ENCODE peak calls at places on chromosome 21, in five cellular contexts. F, J, W, D and Q are unnamed samples.

GRCh38 chr21:41610042-41610839 is 102.3 kb upstream of the TMPRSS2 start:
- DNase-seq in W (no peak), D (peak), J (peak), F (no peak), Q (peak)

GRCh38 chr21:23016617-23017016 is 2018.4 kb downstream of the NCAM2 start:
- DNase-seq in W (no peak), F (no peak), D (no peak), J (no peak), Q (peak)

GRCh38 chr21:21290751-21291150 is 292.5 kb downstream of the NCAM2 start:
- DNase-seq in F (no peak), J (no peak), W (no peak), D (no peak), Q (no peak)

GRCh38 chr21:9837946-9838801 is 683.2 kb upstream of the TPTE start:
- DNase-seq in W (no peak), J (no peak), F (no peak), D (no peak), Q (no peak)

GRCh38 chr21:34649400-34649799 is 19.4 kb upstream of the CLIC6 start:
- DNase-seq in J (no peak), W (no peak), D (no peak), F (no peak), Q (no peak)

GRCh38 chr21:37821791-37822450 is 94.3 kb downstream of the KCNJ6 start:
- DNase-seq in D (no peak), J (peak), F (peak), W (no peak), Q (no peak)

GRCh38 chr21:16457498-16457897 is 727.7 kb downstream of the USP25 start:
- DNase-seq in D (no peak), J (no peak), W (no peak), F (no peak), Q (no peak)

GRCh38 chr21:42532466-42533181 is 19.0 kb downstream of the SLC37A1 start:
- DNase-seq in J (peak), W (no peak), D (no peak), F (no peak), Q (no peak)

GRCh38 chr21:43331962-43332458 is 94.9 kb downstream of the SIK1 start:
- DNase-seq in W (no peak), J (peak), F (no peak), D (no peak), Q (peak)

GRCh38 chr21:19353271-19353670 is 949.7 kb upstream of the TMPRSS15 start:
- DNase-seq in D (no peak), J (no peak), F (no peak), W (no peak), Q (no peak)

GRCh38 chr21:45049725-45050359 is 24.5 kb upstream of the ADARB1 start:
- DNase-seq in W (no peak), D (no peak), F (no peak), J (no peak), Q (no peak)

GRCh38 chr21:41725421-41726021 is 41.3 kb downstream of the RIPK4 start:
- DNase-seq in W (no peak), D (no peak), J (no peak), F (no peak), Q (no peak)

GRCh38 chr21:34640858-34641257 is 25.9 kb upstream of the RCAN1 start:
- DNase-seq in D (peak), F (peak), J (peak), W (peak), Q (peak)

GRCh38 chr21:34159617-34159883 is 86.2 kb downstream of the MRPS6 start:
- DNase-seq in W (no peak), F (no peak), D (no peak), J (no peak), Q (no peak)

GRCh38 chr21:33685613-33686197 is 43.4 kb downstream of the ITSN1 start:
- DNase-seq in W (peak), J (no peak), D (no peak), F (peak), Q (peak)

GRCh38 chr21:45361033-45361997 is 43.6 kb upstream of the COL18A1 start:
- DNase-seq in F (no peak), J (no peak), D (no peak), W (no peak), Q (no peak)

GRCh38 chr21:23887709-23888303 is 1719.5 kb downstream of the MRPL39 start:
- DNase-seq in W (no peak), F (no peak), J (no peak), D (peak), Q (peak)

GRCh38 chr21:32184485-32184884 is 94.4 kb downstream of the MIS18A start:
- DNase-seq in F (no peak), D (no peak), W (no peak), J (no peak), Q (no peak)

GRCh38 chr21:18666725-18667124 is 263.1 kb upstream of the TMPRSS15 start:
- DNase-seq in F (no peak), D (no peak), W (no peak), J (no peak), Q (no peak)

GRCh38 chr21:32414579-32415358 is 2.3 kb downstream of the EVA1C start:
- DNase-seq in F (peak), J (peak), D (no peak), W (no peak), Q (no peak)

GRCh38 chr21:45618846-45619485 is 24.6 kb upstream of the PCBP3 start:
- DNase-seq in W (no peak), J (no peak), D (no peak), F (no peak), Q (peak)

GRCh38 chr21:43609501-43610340 is 49.6 kb downstream of the HSF2BP start:
- DNase-seq in D (no peak), F (peak), W (no peak), J (no peak), Q (peak)

GRCh38 chr21:42525228-42525604 is 11.6 kb downstream of the SLC37A1 start:
- DNase-seq in J (no peak), D (no peak), F (no peak), W (no peak), Q (peak)

GRCh38 chr21:33951276-33952178 is 35.9 kb upstream of the ATP5PO start:
- DNase-seq in W (no peak), F (no peak), J (no peak), D (no peak), Q (no peak)

GRCh38 chr21:32329776-32330175 is 31.1 kb downstream of the MRAP start:
- DNase-seq in D (no peak), F (no peak), W (no peak), J (peak), Q (no peak)

GRCh38 chr21:43021756-43022600 is 47.6 kb downstream of the PKNOX1 start:
- DNase-seq in J (no peak), F (no peak), D (no peak), W (no peak), Q (no peak)

GRCh38 chr21:37564924-37565529 is 198.5 kb downstream of the DYRK1A start:
- DNase-seq in W (peak), F (no peak), D (no peak), J (no peak), Q (peak)

GRCh38 chr21:34983680-34984086 is 65.4 kb downstream of the RUNX1 start:
- DNase-seq in J (peak), W (no peak), D (peak), F (peak), Q (peak)

GRCh38 chr21:45601551-45601950 is 42.0 kb upstream of the PCBP3 start:
- DNase-seq in F (no peak), W (no peak), J (no peak), D (no peak), Q (no peak)

GRCh38 chr21:43782741-43783700 is 6.4 kb upstream of the RRP1 start:
- DNase-seq in D (no peak), F (peak), W (no peak), J (no peak), Q (no peak)

GRCh38 chr21:39096754-39097153 is 86.5 kb downstream of the PSMG1 start:
- DNase-seq in J (no peak), F (no peak), W (no peak), D (no peak), Q (no peak)

GRCh38 chr21:45220106-45220505 is 67.6 kb downstream of the POFUT2 start:
- DNase-seq in F (no peak), J (no peak), W (no peak), D (no peak), Q (no peak)

GRCh38 chr21:44592446-44593365 is at the start of gene KRTAP10-6:
- DNase-seq in D (no peak), J (no peak), F (no peak), W (no peak), Q (no peak)

GRCh38 chr21:37862536-37862935 is 53.7 kb downstream of the KCNJ6 start:
- DNase-seq in J (peak), F (peak), D (no peak), W (no peak), Q (peak)